ENCODE peak calls at places on chromosomes 12 and 14, in five cellular contexts. One of them, this sample, is unnamed.

GRCh38 chr12:78331764-78332163 is 501.1 kb downstream of the NAV3 start:
- DNase-seq in neural crest cell: no peak
- DNase-seq in GM13976: no peak
- DNase-seq in endothelial cell: no peak
- DNase-seq in anterior cingulate cortex: no peak
- DNase-seq in this sample: no peak

GRCh38 chr12:11743748-11744147 is 94.3 kb downstream of the ETV6 start:
- DNase-seq in endothelial cell: no peak
- DNase-seq in anterior cingulate cortex: no peak
- DNase-seq in GM13976: no peak
- DNase-seq in neural crest cell: no peak
- DNase-seq in this sample: no peak

GRCh38 chr12:32989705-32990104 is 93.1 kb upstream of the PKP2 start:
- DNase-seq in neural crest cell: no peak
- DNase-seq in GM13976: no peak
- DNase-seq in anterior cingulate cortex: no peak
- DNase-seq in endothelial cell: no peak
- DNase-seq in this sample: no peak

GRCh38 chr12:24561411-24561871 is 387.5 kb downstream of the BCAT1 start:
- DNase-seq in endothelial cell: no peak
- DNase-seq in neural crest cell: peak; percentile 13
- DNase-seq in GM13976: no peak
- DNase-seq in anterior cingulate cortex: no peak
- DNase-seq in this sample: peak; percentile 29

GRCh38 chr12:95151821-95152220 is 65.4 kb downstream of the FGD6 start:
- DNase-seq in endothelial cell: no peak
- DNase-seq in anterior cingulate cortex: no peak
- DNase-seq in neural crest cell: no peak
- DNase-seq in GM13976: no peak
- DNase-seq in this sample: no peak

GRCh38 chr14:69280746-69281291 is 20.9 kb downstream of the GALNT16 start:
- DNase-seq in neural crest cell: no peak
- DNase-seq in anterior cingulate cortex: no peak
- DNase-seq in GM13976: no peak
- DNase-seq in endothelial cell: no peak
- DNase-seq in this sample: no peak

GRCh38 chr12:57214398-57214781 is 2.2 kb upstream of the NXPH4 start:
- DNase-seq in anterior cingulate cortex: peak; percentile 15
- DNase-seq in GM13976: peak; percentile 86
- DNase-seq in endothelial cell: peak; percentile 71
- DNase-seq in neural crest cell: peak; percentile 71
- DNase-seq in this sample: peak; percentile 82

GRCh38 chr12:53659011-53659551 is 16.8 kb downstream of the ATP5MC2 start:
- DNase-seq in neural crest cell: peak; percentile 26
- DNase-seq in GM13976: no peak
- DNase-seq in endothelial cell: no peak
- DNase-seq in anterior cingulate cortex: peak; percentile 46
- DNase-seq in this sample: no peak

GRCh38 chr14:100365741-100366140 is 42.6 kb downstream of the SLC25A47 start:
- DNase-seq in neural crest cell: no peak
- DNase-seq in endothelial cell: no peak
- DNase-seq in anterior cingulate cortex: no peak
- DNase-seq in GM13976: no peak
- DNase-seq in this sample: no peak

GRCh38 chr12:106599302-106599701 is 16.5 kb downstream of the RFX4 start:
- DNase-seq in neural crest cell: no peak
- DNase-seq in anterior cingulate cortex: no peak
- DNase-seq in endothelial cell: no peak
- DNase-seq in GM13976: no peak
- DNase-seq in this sample: no peak

GRCh38 chr14:89236846-89237245 is 180.2 kb downstream of the FOXN3 start:
- DNase-seq in endothelial cell: no peak
- DNase-seq in GM13976: no peak
- DNase-seq in neural crest cell: no peak
- DNase-seq in anterior cingulate cortex: no peak
- DNase-seq in this sample: no peak

GRCh38 chr12:40469736-40470135 is 222.5 kb upstream of the CNTN1 start:
- DNase-seq in neural crest cell: no peak
- DNase-seq in endothelial cell: no peak
- DNase-seq in anterior cingulate cortex: no peak
- DNase-seq in GM13976: no peak
- DNase-seq in this sample: no peak

GRCh38 chr12:106126441-106127288 is 12.1 kb downstream of the NUAK1 start:
- DNase-seq in anterior cingulate cortex: no peak
- DNase-seq in endothelial cell: no peak
- DNase-seq in GM13976: no peak
- DNase-seq in neural crest cell: no peak
- DNase-seq in this sample: no peak

GRCh38 chr12:50642035-50642451 is 121.9 kb upstream of the ATF1 start:
- DNase-seq in anterior cingulate cortex: no peak
- DNase-seq in GM13976: no peak
- DNase-seq in neural crest cell: no peak
- DNase-seq in endothelial cell: no peak
- DNase-seq in this sample: peak; percentile 20

GRCh38 chr14:93686313-93686712 is 102.0 kb downstream of the PRIMA1 start:
- DNase-seq in anterior cingulate cortex: no peak
- DNase-seq in GM13976: no peak
- DNase-seq in endothelial cell: no peak
- DNase-seq in neural crest cell: no peak
- DNase-seq in this sample: no peak

GRCh38 chr14:99730876-99731351 is 46.8 kb downstream of the CYP46A1 start:
- DNase-seq in GM13976: no peak
- DNase-seq in anterior cingulate cortex: no peak
- DNase-seq in neural crest cell: no peak
- DNase-seq in endothelial cell: no peak
- DNase-seq in this sample: no peak

GRCh38 chr12:67910360-67911292 is 78.6 kb upstream of the IFNG-AS1 start:
- DNase-seq in neural crest cell: no peak
- DNase-seq in endothelial cell: no peak
- DNase-seq in GM13976: no peak
- DNase-seq in anterior cingulate cortex: no peak
- DNase-seq in this sample: no peak

GRCh38 chr14:100165376-100165775 is 5.9 kb upstream of the DEGS2 start:
- DNase-seq in neural crest cell: no peak
- DNase-seq in GM13976: no peak
- DNase-seq in endothelial cell: no peak
- DNase-seq in anterior cingulate cortex: no peak
- DNase-seq in this sample: no peak

GRCh38 chr12:26813812-26814211 is 19.2 kb downstream of the ITPR2 start:
- DNase-seq in anterior cingulate cortex: no peak
- DNase-seq in GM13976: no peak
- DNase-seq in neural crest cell: no peak
- DNase-seq in endothelial cell: no peak
- DNase-seq in this sample: no peak

GRCh38 chr12:71567562-71567961 is 96.1 kb downstream of the ZFC3H1 start:
- DNase-seq in endothelial cell: no peak
- DNase-seq in GM13976: no peak
- DNase-seq in neural crest cell: no peak
- DNase-seq in anterior cingulate cortex: no peak
- DNase-seq in this sample: peak; percentile 13

GRCh38 chr12:106131671-106132070 is 7.1 kb downstream of the NUAK1 start:
- DNase-seq in endothelial cell: no peak
- DNase-seq in GM13976: no peak
- DNase-seq in anterior cingulate cortex: no peak
- DNase-seq in neural crest cell: no peak
- DNase-seq in this sample: no peak

GRCh38 chr12:15772405-15773018 is 16.7 kb downstream of the EPS8 start:
- DNase-seq in endothelial cell: no peak
- DNase-seq in GM13976: no peak
- DNase-seq in anterior cingulate cortex: no peak
- DNase-seq in neural crest cell: no peak
- DNase-seq in this sample: peak; percentile 51

GRCh38 chr12:92136883-92137582 is 8.6 kb downstream of the BTG1 start:
- DNase-seq in endothelial cell: no peak
- DNase-seq in GM13976: no peak
- DNase-seq in anterior cingulate cortex: no peak
- DNase-seq in neural crest cell: no peak
- DNase-seq in this sample: peak; percentile 25

GRCh38 chr12:102478416-102479098 is 1.8 kb downstream of the IGF1 start:
- DNase-seq in neural crest cell: no peak
- DNase-seq in GM13976: peak; percentile 26
- DNase-seq in anterior cingulate cortex: no peak
- DNase-seq in endothelial cell: no peak
- DNase-seq in this sample: peak; percentile 71

GRCh38 chr14:75559045-75559444 is 19.4 kb upstream of the FLVCR2 start:
- DNase-seq in GM13976: no peak
- DNase-seq in anterior cingulate cortex: no peak
- DNase-seq in endothelial cell: no peak
- DNase-seq in neural crest cell: no peak
- DNase-seq in this sample: no peak

GRCh38 chr12:103558879-103559278 is 28.2 kb upstream of the STAB2 start:
- DNase-seq in endothelial cell: no peak
- DNase-seq in neural crest cell: no peak
- DNase-seq in GM13976: no peak
- DNase-seq in anterior cingulate cortex: no peak
- DNase-seq in this sample: no peak

GRCh38 chr14:77761205-77761931 is 412 bp upstream of the SNW1 start:
- DNase-seq in GM13976: peak; percentile 42
- DNase-seq in neural crest cell: peak; percentile 12
- DNase-seq in endothelial cell: peak; percentile 53
- DNase-seq in anterior cingulate cortex: no peak
- DNase-seq in this sample: peak; percentile 66

GRCh38 chr12:97862072-97862471 is 399.5 kb downstream of the RMST start:
- DNase-seq in GM13976: no peak
- DNase-seq in endothelial cell: no peak
- DNase-seq in anterior cingulate cortex: no peak
- DNase-seq in neural crest cell: no peak
- DNase-seq in this sample: no peak

GRCh38 chr12:130765186-130765659 is 49.1 kb upstream of the RIMBP2 start:
- DNase-seq in neural crest cell: no peak
- DNase-seq in GM13976: no peak
- DNase-seq in endothelial cell: no peak
- DNase-seq in anterior cingulate cortex: no peak
- DNase-seq in this sample: no peak

GRCh38 chr14:64715146-64715627 is 11.0 kb downstream of the PLEKHG3 start:
- DNase-seq in neural crest cell: no peak
- DNase-seq in endothelial cell: no peak
- DNase-seq in GM13976: no peak
- DNase-seq in anterior cingulate cortex: no peak
- DNase-seq in this sample: no peak